ENCODE peak calls at places on chromosomes 5 and 9, in six cellular contexts. M, Q, F, E, X and Y are unnamed samples.

GRCh38 chr5:66828551-66829421 is 232.6 kb downstream of the MAST4 start:
- DNase-seq in M (peak; percentile 67), Q (no peak), F (peak; percentile 56), E (peak; percentile 84), X (no peak), Y (peak; percentile 57)

GRCh38 chr9:135878528-135879236 is 28.7 kb downstream of the CAMSAP1 start:
- DNase-seq in M (no peak), Q (no peak), F (no peak), E (no peak), X (no peak), Y (no peak)

GRCh38 chr9:80951675-80952074 is 737.7 kb downstream of the TLE1 start:
- DNase-seq in M (no peak), Q (no peak), F (no peak), E (no peak), X (no peak), Y (no peak)

GRCh38 chr5:2756211-2756746 is 4.8 kb upstream of the IRX2 start:
- DNase-seq in M (no peak), Q (peak; percentile 43), F (no peak), E (no peak), X (peak; percentile 86), Y (no peak)

GRCh38 chr5:128111818-128112448 is 28.4 kb downstream of the SLC12A2 start:
- DNase-seq in M (no peak), Q (no peak), F (no peak), E (no peak), X (no peak), Y (no peak)

GRCh38 chr9:91915524-91916266 is 34.3 kb downstream of the ROR2 start:
- DNase-seq in M (no peak), Q (no peak), F (no peak), E (no peak), X (no peak), Y (no peak)

GRCh38 chr5:882253-883185 is 10.1 kb downstream of the BRD9 start:
- DNase-seq in M (no peak), Q (no peak), F (no peak), E (no peak), X (peak; percentile 46), Y (no peak)

GRCh38 chr5:113099822-113100221 is 123.2 kb downstream of the DCP2 start:
- DNase-seq in M (no peak), Q (no peak), F (no peak), E (no peak), X (no peak), Y (no peak)

GRCh38 chr9:92749934-92750315 is 14.7 kb downstream of the BICD2 start:
- DNase-seq in M (no peak), Q (no peak), F (no peak), E (no peak), X (no peak), Y (no peak)

GRCh38 chr9:85723220-85723619 is 18.5 kb downstream of the AGTPBP1 start:
- DNase-seq in M (peak; percentile 27), Q (no peak), F (no peak), E (no peak), X (peak; percentile 39), Y (peak; percentile 76)

GRCh38 chr9:70924380-70924779 is 197.0 kb downstream of the TRPM3 start:
- DNase-seq in M (no peak), Q (no peak), F (no peak), E (no peak), X (no peak), Y (no peak)

GRCh38 chr9:136014928-136015633 is 53.9 kb upstream of the UBAC1 start:
- DNase-seq in M (no peak), Q (no peak), F (no peak), E (peak; percentile 68), X (no peak), Y (no peak)

GRCh38 chr5:150758210-150758533 is 645 bp downstream of the DCTN4 start:
- DNase-seq in M (no peak), Q (peak; percentile 17), F (no peak), E (no peak), X (peak; percentile 78), Y (no peak)

GRCh38 chr5:150759334-150759583 is 442 bp upstream of the DCTN4 start:
- DNase-seq in M (no peak), Q (no peak), F (no peak), E (no peak), X (no peak), Y (no peak)

GRCh38 chr5:150758534-150759333 is at the start of gene DCTN4:
- DNase-seq in M (peak; percentile 94), Q (peak; percentile 98), F (peak; percentile 95), E (peak; percentile 99), X (peak; percentile 98), Y (peak; percentile 93)

GRCh38 chr5:150753863-150754262 is 5.0 kb downstream of the DCTN4 start:
- DNase-seq in M (no peak), Q (no peak), F (no peak), E (no peak), X (no peak), Y (no peak)

DNA sequence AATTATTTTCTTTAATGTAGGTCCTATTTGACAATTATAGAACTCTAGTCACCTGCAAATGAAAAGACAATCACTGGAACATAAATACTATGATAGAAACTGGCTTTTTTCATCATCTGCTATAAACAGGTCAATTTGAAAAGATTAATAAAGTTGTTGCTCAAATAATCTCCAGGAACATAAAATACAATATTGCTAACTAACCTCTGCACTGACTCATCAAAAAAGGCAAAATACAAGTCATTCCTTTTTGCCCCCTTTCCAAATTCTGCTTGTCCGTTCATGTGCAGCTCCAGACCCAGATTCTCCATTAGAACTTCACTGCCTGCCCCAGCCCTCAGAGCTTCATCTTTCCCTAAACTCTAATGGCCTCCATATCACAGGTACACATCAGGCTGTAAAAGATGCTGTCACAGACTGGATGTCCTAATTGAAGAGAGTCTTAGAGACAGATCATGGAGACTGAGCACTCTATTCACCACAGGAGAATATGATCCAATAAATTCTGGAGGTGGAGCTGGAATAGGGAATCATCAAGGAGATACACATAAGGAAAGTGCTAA is 1.6 kb downstream of the DCTN4 start:
- DNase-seq in M (no peak), Q (no peak), F (no peak), E (no peak), X (no peak), Y (no peak)
- H3K27ac ChIP-seq in M (no peak overlapping the region), Q (peak overlapping the region; percentile 58), F (no peak overlapping the region), E (no peak overlapping the region), X (peak overlapping the region; percentile 96), Y (no peak overlapping the region)

GRCh38 chr5:43400082-43400481 is 12.1 kb downstream of the CCL28 start:
- DNase-seq in M (no peak), Q (no peak), F (no peak), E (no peak), X (no peak), Y (no peak)

GRCh38 chr5:43401827-43402226 is 10.4 kb downstream of the CCL28 start:
- DNase-seq in M (no peak), Q (peak; percentile 57), F (no peak), E (no peak), X (no peak), Y (no peak)

DNA sequence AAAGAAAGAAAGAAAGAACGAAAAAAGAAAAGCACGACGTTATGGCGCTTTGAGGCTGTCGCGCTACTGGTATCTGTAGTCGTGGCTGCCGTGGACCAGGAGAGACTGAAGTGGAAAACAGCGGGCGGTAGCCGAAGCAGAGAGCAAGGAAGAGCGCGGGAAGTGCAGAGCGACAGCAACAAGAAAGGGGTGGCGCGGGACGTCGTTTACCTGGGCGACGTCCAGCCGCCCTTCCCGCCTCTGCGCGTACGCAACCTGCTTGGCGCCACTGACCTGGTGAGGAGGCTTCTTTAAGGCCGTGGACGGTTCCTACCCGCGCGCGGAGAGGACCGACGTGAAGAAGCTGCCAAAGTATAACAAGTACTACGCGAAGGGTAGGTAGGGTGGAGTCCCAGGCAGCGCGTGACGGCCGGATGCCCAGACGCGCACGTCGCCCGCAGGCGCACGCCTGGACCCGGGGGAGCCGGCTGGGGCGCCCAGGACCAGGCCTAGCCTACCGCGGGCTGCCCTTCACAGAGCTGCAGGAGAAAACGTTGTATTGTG is 15.4 kb downstream of the CCL28 start:
- DNase-seq in M (peak; percentile 56), Q (no peak), F (no peak), E (peak; percentile 83), X (peak; percentile 90), Y (peak; percentile 40)
- H3K9me3 ChIP-seq in M (no peaks in the 10 kb centered on the region), Q (no peaks in the 10 kb centered on the region), F (no peaks in the 10 kb centered on the region), E (no peaks in the 10 kb centered on the region), X (no peaks in the 10 kb centered on the region), Y (no peaks in the 10 kb centered on the region)

GRCh38 chr9:130124471-130124870 is 47.7 kb upstream of the NCS1 start:
- DNase-seq in M (no peak), Q (no peak), F (no peak), E (no peak), X (no peak), Y (no peak)

GRCh38 chr9:130128251-130128650 is 44.0 kb upstream of the NCS1 start:
- DNase-seq in M (peak; percentile 80), Q (no peak), F (no peak), E (no peak), X (no peak), Y (peak; percentile 81)

GRCh38 chr9:130128782-130129424 is 43.3 kb upstream of the NCS1 start:
- DNase-seq in M (peak; percentile 77), Q (no peak), F (no peak), E (no peak), X (no peak), Y (peak; percentile 56)

GRCh38 chr9:130129425-130130061 is 42.7 kb upstream of the NCS1 start:
- DNase-seq in M (no peak), Q (no peak), F (no peak), E (no peak), X (no peak), Y (peak; percentile 30)

DNA sequence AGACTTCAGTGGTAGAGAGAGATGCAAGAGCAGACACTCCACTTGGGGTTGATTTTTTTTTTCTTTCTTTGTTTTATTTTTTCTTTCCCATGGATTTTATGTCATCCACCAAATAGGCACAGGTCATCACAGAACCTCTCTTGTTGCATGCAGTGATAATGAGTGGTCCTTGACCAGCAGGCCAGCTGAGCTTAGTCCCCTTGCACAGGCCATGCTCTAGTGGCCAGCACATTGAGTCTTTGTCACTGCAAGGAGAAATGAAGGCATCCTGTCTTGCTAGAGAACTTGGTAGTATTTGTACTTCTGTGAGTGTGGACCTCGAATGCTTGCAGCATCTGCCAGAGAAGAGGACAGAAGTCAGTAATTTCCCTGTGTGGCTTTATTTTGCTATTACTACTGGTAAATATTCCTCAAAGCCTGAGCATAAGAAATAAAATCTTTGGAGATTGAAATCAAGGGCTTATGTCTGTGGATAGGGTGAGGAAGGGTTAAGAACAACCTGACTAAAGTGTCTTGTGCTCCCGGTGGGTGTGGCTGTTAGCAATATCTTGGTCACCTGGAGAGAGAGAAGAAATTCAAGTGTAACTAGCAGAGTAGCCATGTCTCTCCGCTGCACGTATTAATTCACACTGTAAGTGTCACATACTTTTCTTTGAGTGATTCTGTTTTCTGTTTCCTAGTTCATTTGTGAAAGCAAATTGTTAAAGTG is 45.3 kb upstream of the NCS1 start:
- DNase-seq in M (no peak), Q (no peak), F (no peak), E (no peak), X (no peak), Y (no peak)
- H3K4me1 ChIP-seq in M (peaks cover 3% of the 10 kb centered on the region), Q (no peaks in the 10 kb centered on the region), F (peaks cover 10% of the 10 kb centered on the region), E (no peaks in the 10 kb centered on the region), X (peaks cover 11% of the 10 kb centered on the region), Y (peaks cover 49% of the 10 kb centered on the region)

GRCh38 chr5:96720408-96720807 is 58.2 kb downstream of the CAST start:
- DNase-seq in M (no peak), Q (no peak), F (no peak), E (no peak), X (no peak), Y (no peak)

GRCh38 chr5:96718635-96719077 is 56.5 kb downstream of the CAST start:
- DNase-seq in M (no peak), Q (no peak), F (no peak), E (peak; percentile 78), X (peak; percentile 69), Y (no peak)

GRCh38 chr5:96716007-96716406 is 53.8 kb downstream of the CAST start:
- DNase-seq in M (no peak), Q (no peak), F (no peak), E (no peak), X (no peak), Y (no peak)

GRCh38 chr5:96716716-96717115 is 54.5 kb downstream of the CAST start:
- DNase-seq in M (no peak), Q (no peak), F (no peak), E (no peak), X (no peak), Y (no peak)

GRCh38 chr5:96717874-96718273 is 55.7 kb downstream of the CAST start:
- DNase-seq in M (no peak), Q (no peak), F (no peak), E (no peak), X (no peak), Y (no peak)
- H3K27ac ChIP-seq in M (peak overlapping the region; percentile 6), Q (no peak overlapping the region), F (no peak overlapping the region), E (no peak overlapping the region), X (peak overlapping the region; percentile 57), Y (no peak overlapping the region)